ENCODE peak calls at places on chromosomes 6 and 20, in seven cellular contexts. One of them, this sample, is unnamed.

GRCh38 chr6:50602191-50602810 is 111.0 kb upstream of the TFAP2D start:
- DNase-seq in RPMI8226: peak
- DNase-seq in activated T-helper 1 cell treated with anti-CD3 and anti-CD28 coated beads, Interleukin-2, amount 50 U/mL, for 16 hours: no peak
- DNase-seq in gastrocnemius medialis: no peak
- DNase-seq in fibroblast of gingiva: no peak
- DNase-seq in effector memory CD4-positive, alpha-beta T cell: no peak
- DNase-seq in MV-4-11: no peak
- DNase-seq in this sample: peak

GRCh38 chr6:15183979-15184378 is 61.9 kb upstream of the JARID2 start:
- DNase-seq in RPMI8226: no peak
- DNase-seq in activated T-helper 1 cell treated with anti-CD3 and anti-CD28 coated beads, Interleukin-2, amount 50 U/mL, for 16 hours: no peak
- DNase-seq in gastrocnemius medialis: no peak
- DNase-seq in fibroblast of gingiva: no peak
- DNase-seq in effector memory CD4-positive, alpha-beta T cell: no peak
- DNase-seq in MV-4-11: no peak
- DNase-seq in this sample: no peak

GRCh38 chr6:66226099-66226498 is 519.1 kb upstream of the EYS start:
- DNase-seq in RPMI8226: no peak
- DNase-seq in activated T-helper 1 cell treated with anti-CD3 and anti-CD28 coated beads, Interleukin-2, amount 50 U/mL, for 16 hours: no peak
- DNase-seq in gastrocnemius medialis: no peak
- DNase-seq in fibroblast of gingiva: no peak
- DNase-seq in effector memory CD4-positive, alpha-beta T cell: no peak
- DNase-seq in MV-4-11: no peak
- DNase-seq in this sample: no peak

GRCh38 chr6:75204222-75204958 is 1.5 kb downstream of the COL12A1 start:
- DNase-seq in RPMI8226: peak
- DNase-seq in activated T-helper 1 cell treated with anti-CD3 and anti-CD28 coated beads, Interleukin-2, amount 50 U/mL, for 16 hours: no peak
- DNase-seq in gastrocnemius medialis: peak
- DNase-seq in fibroblast of gingiva: peak
- DNase-seq in effector memory CD4-positive, alpha-beta T cell: no peak
- DNase-seq in MV-4-11: peak
- DNase-seq in this sample: peak

GRCh38 chr6:18598865-18599264 is 211.7 kb downstream of the RNF144B start:
- DNase-seq in RPMI8226: no peak
- DNase-seq in activated T-helper 1 cell treated with anti-CD3 and anti-CD28 coated beads, Interleukin-2, amount 50 U/mL, for 16 hours: no peak
- DNase-seq in gastrocnemius medialis: no peak
- DNase-seq in fibroblast of gingiva: no peak
- DNase-seq in effector memory CD4-positive, alpha-beta T cell: no peak
- DNase-seq in MV-4-11: no peak
- DNase-seq in this sample: no peak

GRCh38 chr20:59004763-59005522 is 2.1 kb downstream of the CTSZ start:
- DNase-seq in RPMI8226: peak
- DNase-seq in activated T-helper 1 cell treated with anti-CD3 and anti-CD28 coated beads, Interleukin-2, amount 50 U/mL, for 16 hours: no peak
- DNase-seq in gastrocnemius medialis: peak
- DNase-seq in fibroblast of gingiva: no peak
- DNase-seq in effector memory CD4-positive, alpha-beta T cell: no peak
- DNase-seq in MV-4-11: peak
- DNase-seq in this sample: no peak

GRCh38 chr20:60579941-60580515 is 621.8 kb downstream of the CDH26 start:
- DNase-seq in RPMI8226: no peak
- DNase-seq in activated T-helper 1 cell treated with anti-CD3 and anti-CD28 coated beads, Interleukin-2, amount 50 U/mL, for 16 hours: no peak
- DNase-seq in gastrocnemius medialis: no peak
- DNase-seq in fibroblast of gingiva: no peak
- DNase-seq in effector memory CD4-positive, alpha-beta T cell: no peak
- DNase-seq in MV-4-11: no peak
- DNase-seq in this sample: no peak

GRCh38 chr20:33875534-33876026 is 64.4 kb downstream of the CHMP4B start:
- DNase-seq in RPMI8226: peak
- DNase-seq in activated T-helper 1 cell treated with anti-CD3 and anti-CD28 coated beads, Interleukin-2, amount 50 U/mL, for 16 hours: no peak
- DNase-seq in gastrocnemius medialis: no peak
- DNase-seq in fibroblast of gingiva: no peak
- DNase-seq in effector memory CD4-positive, alpha-beta T cell: no peak
- DNase-seq in MV-4-11: no peak
- DNase-seq in this sample: no peak

GRCh38 chr6:165098165-165098564 is 211.2 kb downstream of the C6orf118 start:
- DNase-seq in RPMI8226: peak
- DNase-seq in activated T-helper 1 cell treated with anti-CD3 and anti-CD28 coated beads, Interleukin-2, amount 50 U/mL, for 16 hours: no peak
- DNase-seq in gastrocnemius medialis: no peak
- DNase-seq in fibroblast of gingiva: no peak
- DNase-seq in effector memory CD4-positive, alpha-beta T cell: no peak
- DNase-seq in MV-4-11: no peak
- DNase-seq in this sample: no peak

GRCh38 chr6:156617376-156617775 is 159.8 kb upstream of the ARID1B start:
- DNase-seq in RPMI8226: no peak
- DNase-seq in activated T-helper 1 cell treated with anti-CD3 and anti-CD28 coated beads, Interleukin-2, amount 50 U/mL, for 16 hours: no peak
- DNase-seq in gastrocnemius medialis: no peak
- DNase-seq in fibroblast of gingiva: no peak
- DNase-seq in effector memory CD4-positive, alpha-beta T cell: no peak
- DNase-seq in MV-4-11: no peak
- DNase-seq in this sample: no peak

GRCh38 chr6:99802396-99803031 is 191.5 kb downstream of the MCHR2 start:
- DNase-seq in RPMI8226: no peak
- DNase-seq in activated T-helper 1 cell treated with anti-CD3 and anti-CD28 coated beads, Interleukin-2, amount 50 U/mL, for 16 hours: no peak
- DNase-seq in gastrocnemius medialis: no peak
- DNase-seq in fibroblast of gingiva: no peak
- DNase-seq in effector memory CD4-positive, alpha-beta T cell: no peak
- DNase-seq in MV-4-11: no peak
- DNase-seq in this sample: no peak

GRCh38 chr6:42522021-42522420 is 41.8 kb upstream of the UBR2 start:
- DNase-seq in RPMI8226: no peak
- DNase-seq in activated T-helper 1 cell treated with anti-CD3 and anti-CD28 coated beads, Interleukin-2, amount 50 U/mL, for 16 hours: no peak
- DNase-seq in gastrocnemius medialis: no peak
- DNase-seq in fibroblast of gingiva: no peak
- DNase-seq in effector memory CD4-positive, alpha-beta T cell: no peak
- DNase-seq in MV-4-11: no peak
- DNase-seq in this sample: no peak

GRCh38 chr6:143149771-143150170 is 89.1 kb downstream of the AIG1 start:
- DNase-seq in RPMI8226: no peak
- DNase-seq in activated T-helper 1 cell treated with anti-CD3 and anti-CD28 coated beads, Interleukin-2, amount 50 U/mL, for 16 hours: no peak
- DNase-seq in gastrocnemius medialis: no peak
- DNase-seq in fibroblast of gingiva: no peak
- DNase-seq in effector memory CD4-positive, alpha-beta T cell: no peak
- DNase-seq in MV-4-11: no peak
- DNase-seq in this sample: no peak

GRCh38 chr6:39054577-39055142 is 6.1 kb downstream of the GLP1R start:
- DNase-seq in RPMI8226: no peak
- DNase-seq in activated T-helper 1 cell treated with anti-CD3 and anti-CD28 coated beads, Interleukin-2, amount 50 U/mL, for 16 hours: no peak
- DNase-seq in gastrocnemius medialis: no peak
- DNase-seq in fibroblast of gingiva: no peak
- DNase-seq in effector memory CD4-positive, alpha-beta T cell: no peak
- DNase-seq in MV-4-11: no peak
- DNase-seq in this sample: peak

GRCh38 chr6:43977404-43978111 is 149.7 kb downstream of the MRPL14 start:
- DNase-seq in RPMI8226: peak
- DNase-seq in activated T-helper 1 cell treated with anti-CD3 and anti-CD28 coated beads, Interleukin-2, amount 50 U/mL, for 16 hours: no peak
- DNase-seq in gastrocnemius medialis: no peak
- DNase-seq in fibroblast of gingiva: no peak
- DNase-seq in effector memory CD4-positive, alpha-beta T cell: no peak
- DNase-seq in MV-4-11: peak
- DNase-seq in this sample: peak

GRCh38 chr20:9053108-9053507 is 15.8 kb upstream of the PLCB4 start:
- DNase-seq in RPMI8226: no peak
- DNase-seq in activated T-helper 1 cell treated with anti-CD3 and anti-CD28 coated beads, Interleukin-2, amount 50 U/mL, for 16 hours: no peak
- DNase-seq in gastrocnemius medialis: no peak
- DNase-seq in fibroblast of gingiva: no peak
- DNase-seq in effector memory CD4-positive, alpha-beta T cell: no peak
- DNase-seq in MV-4-11: no peak
- DNase-seq in this sample: no peak

GRCh38 chr6:139778113-139778512 is 403.7 kb upstream of the CITED2 start:
- DNase-seq in RPMI8226: no peak
- DNase-seq in activated T-helper 1 cell treated with anti-CD3 and anti-CD28 coated beads, Interleukin-2, amount 50 U/mL, for 16 hours: no peak
- DNase-seq in gastrocnemius medialis: no peak
- DNase-seq in fibroblast of gingiva: no peak
- DNase-seq in effector memory CD4-positive, alpha-beta T cell: no peak
- DNase-seq in MV-4-11: no peak
- DNase-seq in this sample: no peak

GRCh38 chr6:107458687-107459282 is 579 bp downstream of the PDSS2 start:
- DNase-seq in RPMI8226: peak
- DNase-seq in activated T-helper 1 cell treated with anti-CD3 and anti-CD28 coated beads, Interleukin-2, amount 50 U/mL, for 16 hours: peak
- DNase-seq in gastrocnemius medialis: peak
- DNase-seq in fibroblast of gingiva: peak
- DNase-seq in effector memory CD4-positive, alpha-beta T cell: no peak
- DNase-seq in MV-4-11: no peak
- DNase-seq in this sample: no peak

GRCh38 chr20:37531856-37532255 is 4.2 kb upstream of the BLCAP start:
- DNase-seq in RPMI8226: no peak
- DNase-seq in activated T-helper 1 cell treated with anti-CD3 and anti-CD28 coated beads, Interleukin-2, amount 50 U/mL, for 16 hours: no peak
- DNase-seq in gastrocnemius medialis: no peak
- DNase-seq in fibroblast of gingiva: no peak
- DNase-seq in effector memory CD4-positive, alpha-beta T cell: no peak
- DNase-seq in MV-4-11: no peak
- DNase-seq in this sample: no peak

GRCh38 chr6:88585081-88585692 is 378.2 kb downstream of the RNGTT start:
- DNase-seq in RPMI8226: no peak
- DNase-seq in activated T-helper 1 cell treated with anti-CD3 and anti-CD28 coated beads, Interleukin-2, amount 50 U/mL, for 16 hours: no peak
- DNase-seq in gastrocnemius medialis: no peak
- DNase-seq in fibroblast of gingiva: no peak
- DNase-seq in effector memory CD4-positive, alpha-beta T cell: no peak
- DNase-seq in MV-4-11: no peak
- DNase-seq in this sample: no peak

GRCh38 chr20:44181611-44182010 is 5.4 kb downstream of the JPH2 start:
- DNase-seq in RPMI8226: no peak
- DNase-seq in activated T-helper 1 cell treated with anti-CD3 and anti-CD28 coated beads, Interleukin-2, amount 50 U/mL, for 16 hours: no peak
- DNase-seq in gastrocnemius medialis: peak
- DNase-seq in fibroblast of gingiva: no peak
- DNase-seq in effector memory CD4-positive, alpha-beta T cell: no peak
- DNase-seq in MV-4-11: no peak
- DNase-seq in this sample: peak

GRCh38 chr6:3229566-3230274 is 2.3 kb upstream of the TUBB2B start:
- DNase-seq in RPMI8226: peak
- DNase-seq in activated T-helper 1 cell treated with anti-CD3 and anti-CD28 coated beads, Interleukin-2, amount 50 U/mL, for 16 hours: no peak
- DNase-seq in gastrocnemius medialis: no peak
- DNase-seq in fibroblast of gingiva: no peak
- DNase-seq in effector memory CD4-positive, alpha-beta T cell: no peak
- DNase-seq in MV-4-11: no peak
- DNase-seq in this sample: peak

GRCh38 chr6:44576132-44576601 is 188.7 kb downstream of the CDC5L start:
- DNase-seq in RPMI8226: no peak
- DNase-seq in activated T-helper 1 cell treated with anti-CD3 and anti-CD28 coated beads, Interleukin-2, amount 50 U/mL, for 16 hours: no peak
- DNase-seq in gastrocnemius medialis: no peak
- DNase-seq in fibroblast of gingiva: peak
- DNase-seq in effector memory CD4-positive, alpha-beta T cell: no peak
- DNase-seq in MV-4-11: no peak
- DNase-seq in this sample: no peak

GRCh38 chr6:30112402-30113376 is at the start of gene TRIM31:
- DNase-seq in RPMI8226: no peak
- DNase-seq in activated T-helper 1 cell treated with anti-CD3 and anti-CD28 coated beads, Interleukin-2, amount 50 U/mL, for 16 hours: no peak
- DNase-seq in gastrocnemius medialis: no peak
- DNase-seq in fibroblast of gingiva: no peak
- DNase-seq in effector memory CD4-positive, alpha-beta T cell: no peak
- DNase-seq in MV-4-11: peak
- DNase-seq in this sample: no peak

GRCh38 chr20:543369-544152 is at the start of gene CSNK2A1:
- DNase-seq in RPMI8226: peak
- DNase-seq in activated T-helper 1 cell treated with anti-CD3 and anti-CD28 coated beads, Interleukin-2, amount 50 U/mL, for 16 hours: peak
- DNase-seq in gastrocnemius medialis: peak
- DNase-seq in fibroblast of gingiva: peak
- DNase-seq in effector memory CD4-positive, alpha-beta T cell: peak
- DNase-seq in MV-4-11: peak
- DNase-seq in this sample: peak

GRCh38 chr6:23990158-23990557 is 135.9 kb upstream of the NRSN1 start:
- DNase-seq in RPMI8226: no peak
- DNase-seq in activated T-helper 1 cell treated with anti-CD3 and anti-CD28 coated beads, Interleukin-2, amount 50 U/mL, for 16 hours: no peak
- DNase-seq in gastrocnemius medialis: no peak
- DNase-seq in fibroblast of gingiva: no peak
- DNase-seq in effector memory CD4-positive, alpha-beta T cell: no peak
- DNase-seq in MV-4-11: no peak
- DNase-seq in this sample: no peak

GRCh38 chr6:11430036-11430435 is 107.5 kb upstream of the TMEM170B start:
- DNase-seq in RPMI8226: no peak
- DNase-seq in activated T-helper 1 cell treated with anti-CD3 and anti-CD28 coated beads, Interleukin-2, amount 50 U/mL, for 16 hours: no peak
- DNase-seq in gastrocnemius medialis: no peak
- DNase-seq in fibroblast of gingiva: peak
- DNase-seq in effector memory CD4-positive, alpha-beta T cell: no peak
- DNase-seq in MV-4-11: no peak
- DNase-seq in this sample: no peak

GRCh38 chr6:164097557-164098398 is 683.3 kb downstream of the QKI start:
- DNase-seq in RPMI8226: no peak
- DNase-seq in activated T-helper 1 cell treated with anti-CD3 and anti-CD28 coated beads, Interleukin-2, amount 50 U/mL, for 16 hours: no peak
- DNase-seq in gastrocnemius medialis: peak
- DNase-seq in fibroblast of gingiva: no peak
- DNase-seq in effector memory CD4-positive, alpha-beta T cell: no peak
- DNase-seq in MV-4-11: peak
- DNase-seq in this sample: peak

GRCh38 chr6:71080793-71081192 is 123.9 kb upstream of the B3GAT2 start:
- DNase-seq in RPMI8226: no peak
- DNase-seq in activated T-helper 1 cell treated with anti-CD3 and anti-CD28 coated beads, Interleukin-2, amount 50 U/mL, for 16 hours: no peak
- DNase-seq in gastrocnemius medialis: no peak
- DNase-seq in fibroblast of gingiva: peak
- DNase-seq in effector memory CD4-positive, alpha-beta T cell: no peak
- DNase-seq in MV-4-11: no peak
- DNase-seq in this sample: no peak

GRCh38 chr20:32333988-32334885 is 23.9 kb upstream of the ASXL1 start:
- DNase-seq in RPMI8226: no peak
- DNase-seq in activated T-helper 1 cell treated with anti-CD3 and anti-CD28 coated beads, Interleukin-2, amount 50 U/mL, for 16 hours: peak
- DNase-seq in gastrocnemius medialis: peak
- DNase-seq in fibroblast of gingiva: no peak
- DNase-seq in effector memory CD4-positive, alpha-beta T cell: peak
- DNase-seq in MV-4-11: peak
- DNase-seq in this sample: no peak

GRCh38 chr6:2839195-2839981 is 2.3 kb downstream of the SERPINB1 start:
- DNase-seq in RPMI8226: no peak
- DNase-seq in activated T-helper 1 cell treated with anti-CD3 and anti-CD28 coated beads, Interleukin-2, amount 50 U/mL, for 16 hours: no peak
- DNase-seq in gastrocnemius medialis: no peak
- DNase-seq in fibroblast of gingiva: peak
- DNase-seq in effector memory CD4-positive, alpha-beta T cell: no peak
- DNase-seq in MV-4-11: no peak
- DNase-seq in this sample: no peak

GRCh38 chr6:142700032-142700431 is 244.9 kb downstream of the HIVEP2 start:
- DNase-seq in RPMI8226: peak
- DNase-seq in activated T-helper 1 cell treated with anti-CD3 and anti-CD28 coated beads, Interleukin-2, amount 50 U/mL, for 16 hours: no peak
- DNase-seq in gastrocnemius medialis: no peak
- DNase-seq in fibroblast of gingiva: no peak
- DNase-seq in effector memory CD4-positive, alpha-beta T cell: no peak
- DNase-seq in MV-4-11: peak
- DNase-seq in this sample: no peak

GRCh38 chr6:56270812-56271441 is 23.5 kb upstream of the COL21A1 start:
- DNase-seq in RPMI8226: no peak
- DNase-seq in activated T-helper 1 cell treated with anti-CD3 and anti-CD28 coated beads, Interleukin-2, amount 50 U/mL, for 16 hours: no peak
- DNase-seq in gastrocnemius medialis: no peak
- DNase-seq in fibroblast of gingiva: no peak
- DNase-seq in effector memory CD4-positive, alpha-beta T cell: no peak
- DNase-seq in MV-4-11: no peak
- DNase-seq in this sample: no peak